ENCODE peak calls at places on chromosomes 3 and 15, in seven cellular contexts. One of them, this sample, is unnamed.

GRCh38 chr3:4582634-4583033 is 89.5 kb downstream of the ITPR1 start:
- DNase-seq in Daoy: no peak
- DNase-seq in fibroblast of mammary gland: no peak
- DNase-seq in activated gamma-delta T cell treated with Interleukin-2 at 50 U/mL for 16 hours: no peak
- DNase-seq in NCI-H1092 treated with DMSO at 0.1 percent for 48 hours: no peak
- DNase-seq in AG08396: peak; percentile 49
- DNase-seq in left cardiac atrium: no peak
- DNase-seq in this sample: no peak

GRCh38 chr15:84929795-84930371 is 45.4 kb downstream of the SLC28A1 start:
- DNase-seq in Daoy: peak; percentile 66
- DNase-seq in fibroblast of mammary gland: peak; percentile 22
- DNase-seq in activated gamma-delta T cell treated with Interleukin-2 at 50 U/mL for 16 hours: no peak
- DNase-seq in AG08396: peak; percentile 53
- DNase-seq in left cardiac atrium: no peak
- DNase-seq in NCI-H1092 treated with DMSO at 0.1 percent for 48 hours: no peak
- DNase-seq in this sample: no peak

GRCh38 chr15:73906346-73907017 is 19.8 kb upstream of the LOXL1 start:
- DNase-seq in Daoy: no peak
- DNase-seq in activated gamma-delta T cell treated with Interleukin-2 at 50 U/mL for 16 hours: no peak
- DNase-seq in AG08396: peak; percentile 47
- DNase-seq in fibroblast of mammary gland: peak; percentile 75
- DNase-seq in left cardiac atrium: no peak
- DNase-seq in NCI-H1092 treated with DMSO at 0.1 percent for 48 hours: no peak
- DNase-seq in this sample: no peak

GRCh38 chr3:110016235-110016634 is 678.9 kb upstream of the DPPA4 start:
- DNase-seq in Daoy: no peak
- DNase-seq in activated gamma-delta T cell treated with Interleukin-2 at 50 U/mL for 16 hours: no peak
- DNase-seq in fibroblast of mammary gland: no peak
- DNase-seq in left cardiac atrium: no peak
- DNase-seq in NCI-H1092 treated with DMSO at 0.1 percent for 48 hours: no peak
- DNase-seq in AG08396: no peak
- DNase-seq in this sample: no peak

GRCh38 chr3:50609071-50609742 is 2.4 kb downstream of the CISH start:
- DNase-seq in fibroblast of mammary gland: no peak
- DNase-seq in NCI-H1092 treated with DMSO at 0.1 percent for 48 hours: no peak
- DNase-seq in AG08396: no peak
- DNase-seq in Daoy: no peak
- DNase-seq in left cardiac atrium: peak; percentile 15
- DNase-seq in activated gamma-delta T cell treated with Interleukin-2 at 50 U/mL for 16 hours: no peak
- DNase-seq in this sample: no peak

GRCh38 chr3:31132132-31132769 is 237.8 kb upstream of the GADL1 start:
- DNase-seq in left cardiac atrium: no peak
- DNase-seq in AG08396: peak; percentile 28
- DNase-seq in NCI-H1092 treated with DMSO at 0.1 percent for 48 hours: peak; percentile 13
- DNase-seq in fibroblast of mammary gland: peak; percentile 74
- DNase-seq in activated gamma-delta T cell treated with Interleukin-2 at 50 U/mL for 16 hours: no peak
- DNase-seq in Daoy: peak; percentile 2
- DNase-seq in this sample: no peak

GRCh38 chr3:100413619-100414018 is 12.3 kb downstream of the LNP1 start:
- DNase-seq in Daoy: no peak
- DNase-seq in activated gamma-delta T cell treated with Interleukin-2 at 50 U/mL for 16 hours: no peak
- DNase-seq in left cardiac atrium: no peak
- DNase-seq in AG08396: no peak
- DNase-seq in NCI-H1092 treated with DMSO at 0.1 percent for 48 hours: no peak
- DNase-seq in fibroblast of mammary gland: no peak
- DNase-seq in this sample: no peak

GRCh38 chr15:81223346-81223971 is 26.8 kb downstream of the IL16 start:
- DNase-seq in NCI-H1092 treated with DMSO at 0.1 percent for 48 hours: no peak
- DNase-seq in Daoy: no peak
- DNase-seq in left cardiac atrium: no peak
- DNase-seq in fibroblast of mammary gland: no peak
- DNase-seq in activated gamma-delta T cell treated with Interleukin-2 at 50 U/mL for 16 hours: no peak
- DNase-seq in AG08396: no peak
- DNase-seq in this sample: no peak

GRCh38 chr15:51732661-51733060 is 4.8 kb downstream of the LYSMD2 start:
- DNase-seq in activated gamma-delta T cell treated with Interleukin-2 at 50 U/mL for 16 hours: no peak
- DNase-seq in NCI-H1092 treated with DMSO at 0.1 percent for 48 hours: no peak
- DNase-seq in AG08396: no peak
- DNase-seq in Daoy: no peak
- DNase-seq in left cardiac atrium: no peak
- DNase-seq in fibroblast of mammary gland: no peak
- DNase-seq in this sample: no peak

GRCh38 chr15:45573961-45574629 is 13.1 kb upstream of the BLOC1S6 start:
- DNase-seq in NCI-H1092 treated with DMSO at 0.1 percent for 48 hours: no peak
- DNase-seq in Daoy: peak; percentile 18
- DNase-seq in activated gamma-delta T cell treated with Interleukin-2 at 50 U/mL for 16 hours: peak; percentile 6
- DNase-seq in fibroblast of mammary gland: peak; percentile 25
- DNase-seq in AG08396: no peak
- DNase-seq in left cardiac atrium: no peak
- DNase-seq in this sample: no peak

GRCh38 chr3:171788546-171789351 is 21.5 kb downstream of the PLD1 start:
- DNase-seq in Daoy: peak; percentile 70
- DNase-seq in AG08396: no peak
- DNase-seq in fibroblast of mammary gland: peak; percentile 98
- DNase-seq in NCI-H1092 treated with DMSO at 0.1 percent for 48 hours: no peak
- DNase-seq in left cardiac atrium: no peak
- DNase-seq in activated gamma-delta T cell treated with Interleukin-2 at 50 U/mL for 16 hours: no peak
- DNase-seq in this sample: no peak